ENCODE peak calls at places on chromosomes 4 and X, in six cellular contexts. Q is left cardiac atrium; N is activated CD8-positive, alpha-beta memory T cell treated with anti-CD3 and anti-CD28 coated beads, Interleukin-2, amount 10 ng/mL, durations not matched to agents 7 days and 5 days; Z is T-helper 9 cell; I is B cell; V is lower lobe of right lung. K is an unnamed sample.

GRCh38 chrX:7925867-7926472 is 1.2 kb downstream of the PNPLA4 start:
- DNase-seq in N (peak), I (peak), V (peak), Q (peak), Z (peak), K (peak)

GRCh38 chr4:9904976-9905587 is 116.2 kb downstream of the SLC2A9 start:
- DNase-seq in I (no peak), Q (no peak), N (no peak), V (no peak), Z (no peak), K (no peak)

GRCh38 chr4:100681289-100681688 is 163.5 kb upstream of the EMCN start:
- DNase-seq in V (no peak), I (no peak), Q (no peak), Z (no peak), N (no peak), K (no peak)

GRCh38 chrX:76148753-76149152 is 24.1 kb upstream of the PBDC1 start:
- DNase-seq in I (no peak), Q (peak), Z (peak), V (no peak), N (peak), K (no peak)

GRCh38 chr4:72846280-72847111 is 223.0 kb downstream of the COX18 start:
- DNase-seq in N (no peak), Z (no peak), V (no peak), Q (no peak), I (no peak), K (no peak)

GRCh38 chrX:9654928-9655327 is 110.7 kb downstream of the GPR143 start:
- DNase-seq in Z (no peak), N (no peak), Q (no peak), I (no peak), V (no peak), K (no peak)

GRCh38 chr4:134018845-134019244 is 182.7 kb downstream of the PABPC4L start:
- DNase-seq in Z (no peak), I (no peak), N (no peak), V (no peak), Q (no peak), K (no peak)

GRCh38 chrX:149505671-149506070 is 565 bp upstream of the IDS start:
- DNase-seq in I (no peak), V (no peak), Q (no peak), N (no peak), Z (no peak), K (no peak)

GRCh38 chr4:44545781-44546180 is 97.2 kb upstream of the KCTD8 start:
- DNase-seq in Q (no peak), V (no peak), I (no peak), N (no peak), Z (no peak), K (no peak)

GRCh38 chr4:173525118-173526033 is 4.7 kb downstream of the HAND2 start:
- DNase-seq in V (no peak), Z (no peak), Q (peak), I (no peak), N (peak), K (no peak)

GRCh38 chr4:37389967-37390580 is 145.5 kb downstream of the NWD2 start:
- DNase-seq in Z (no peak), V (no peak), N (no peak), Q (no peak), I (no peak), K (peak)

GRCh38 chrX:85994787-85995186 is 52.6 kb downstream of the CHM start:
- DNase-seq in V (no peak), I (no peak), N (no peak), Z (no peak), Q (no peak), K (no peak)

GRCh38 chr4:3176625-3177229 is 72.2 kb upstream of the MSANTD1 start:
- DNase-seq in I (no peak), N (no peak), V (no peak), Q (no peak), Z (no peak), K (no peak)

GRCh38 chr4:16472537-16472936 is 246.3 kb upstream of the TAPT1 start:
- DNase-seq in Q (no peak), N (no peak), I (no peak), Z (no peak), V (no peak), K (no peak)

GRCh38 chrX:21479695-21480280 is 105.6 kb downstream of the CNKSR2 start:
- DNase-seq in Z (no peak), N (no peak), I (peak), V (no peak), Q (no peak), K (peak)

GRCh38 chr4:20283039-20283438 is 31.3 kb downstream of the SLIT2 start:
- DNase-seq in Z (no peak), I (no peak), Q (no peak), V (no peak), N (no peak), K (no peak)

GRCh38 chrX:154374361-154375155 is at the start of gene FLNA:
- DNase-seq in Z (no peak), N (peak), V (no peak), I (peak), Q (no peak), K (no peak)

GRCh38 chr4:6824071-6824470 is 41.5 kb downstream of the KIAA0232 start:
- DNase-seq in Q (no peak), Z (no peak), I (no peak), V (no peak), N (no peak), K (no peak)

GRCh38 chrX:40652664-40653063 is 5.3 kb upstream of the CXorf38 start:
- DNase-seq in N (no peak), V (no peak), Q (no peak), I (no peak), Z (no peak), K (no peak)

GRCh38 chrX:45986971-45987370 is 558.2 kb downstream of the ZNF674 start:
- DNase-seq in I (no peak), V (no peak), Q (no peak), Z (no peak), N (no peak), K (peak)

GRCh38 chrX:48595929-48596328 is 1.4 kb upstream of the WDR13 start:
- DNase-seq in Q (no peak), N (no peak), I (no peak), Z (no peak), V (no peak), K (no peak)

GRCh38 chrX:22345884-22346283 is 73.2 kb downstream of the CBLL2 start:
- DNase-seq in N (no peak), Q (no peak), Z (no peak), V (no peak), I (no peak), K (no peak)

GRCh38 chr4:99855677-99856076 is 38.5 kb downstream of the LAMTOR3 start:
- DNase-seq in Z (no peak), V (no peak), I (peak), Q (no peak), N (peak), K (no peak)

GRCh38 chrX:49064303-49064702 is 5.5 kb downstream of the CCDC120 start:
- DNase-seq in V (no peak), Z (no peak), I (peak), N (no peak), Q (no peak), K (no peak)

GRCh38 chrX:67587946-67588624 is 44.3 kb downstream of the AR start:
- DNase-seq in N (no peak), Q (no peak), I (no peak), Z (no peak), V (no peak), K (no peak)

K was measured in A549.